ENCODE peak calls at places on chromosomes 13 and 19, in ten cellular contexts. One of them, this sample, is unnamed.

GRCh38 chr13:99359493-99359892 is 52.3 kb upstream of the GPR183 start:
- DNase-seq in CD4-positive, alpha-beta memory T cell: no peak
- DNase-seq in Panc1: no peak
- DNase-seq in PC-3: no peak
- DNase-seq in heart left ventricle: no peak
- DNase-seq in CD4-positive, CD25-positive, alpha-beta regulatory T cell: no peak
- DNase-seq in dorsolateral prefrontal cortex: no peak
- DNase-seq in neural progenitor cell: no peak
- DNase-seq in CD4-positive, alpha-beta T cell: no peak
- DNase-seq in brain microvascular endothelial cell: no peak
- DNase-seq in this sample: no peak

GRCh38 chr19:3513198-3514140 is 7.4 kb downstream of the FZR1 start:
- DNase-seq in CD4-positive, alpha-beta memory T cell: no peak
- DNase-seq in Panc1: no peak
- DNase-seq in PC-3: no peak
- DNase-seq in heart left ventricle: no peak
- DNase-seq in CD4-positive, CD25-positive, alpha-beta regulatory T cell: no peak
- DNase-seq in dorsolateral prefrontal cortex: no peak
- DNase-seq in neural progenitor cell: no peak
- DNase-seq in CD4-positive, alpha-beta T cell: no peak
- DNase-seq in brain microvascular endothelial cell: no peak
- DNase-seq in this sample: no peak

GRCh38 chr13:44680746-44681355 is 104.7 kb upstream of the TSC22D1 start:
- DNase-seq in CD4-positive, alpha-beta memory T cell: no peak
- DNase-seq in Panc1: no peak
- DNase-seq in PC-3: no peak
- DNase-seq in heart left ventricle: no peak
- DNase-seq in CD4-positive, CD25-positive, alpha-beta regulatory T cell: no peak
- DNase-seq in dorsolateral prefrontal cortex: no peak
- DNase-seq in neural progenitor cell: no peak
- DNase-seq in CD4-positive, alpha-beta T cell: no peak
- DNase-seq in brain microvascular endothelial cell: no peak
- DNase-seq in this sample: no peak

GRCh38 chr13:36421447-36421846 is 10.8 kb upstream of the CCNA1 start:
- DNase-seq in CD4-positive, alpha-beta memory T cell: no peak
- DNase-seq in Panc1: no peak
- DNase-seq in PC-3: peak; percentile 29
- DNase-seq in heart left ventricle: no peak
- DNase-seq in CD4-positive, CD25-positive, alpha-beta regulatory T cell: no peak
- DNase-seq in dorsolateral prefrontal cortex: no peak
- DNase-seq in neural progenitor cell: no peak
- DNase-seq in CD4-positive, alpha-beta T cell: no peak
- DNase-seq in brain microvascular endothelial cell: peak; percentile 40
- DNase-seq in this sample: no peak

GRCh38 chr19:4456566-4456842 is 1.1 kb downstream of the UBXN6 start:
- DNase-seq in CD4-positive, alpha-beta memory T cell: no peak
- DNase-seq in Panc1: no peak
- DNase-seq in PC-3: peak; percentile 34
- DNase-seq in heart left ventricle: peak; percentile 42
- DNase-seq in CD4-positive, CD25-positive, alpha-beta regulatory T cell: no peak
- DNase-seq in dorsolateral prefrontal cortex: peak; percentile 68
- DNase-seq in neural progenitor cell: peak; percentile 53
- DNase-seq in CD4-positive, alpha-beta T cell: no peak
- DNase-seq in brain microvascular endothelial cell: peak; percentile 52
- DNase-seq in this sample: no peak

GRCh38 chr13:101127741-101128353 is 288.5 kb downstream of the NALCN start:
- DNase-seq in CD4-positive, alpha-beta memory T cell: no peak
- DNase-seq in Panc1: no peak
- DNase-seq in PC-3: peak; percentile 72
- DNase-seq in heart left ventricle: no peak
- DNase-seq in CD4-positive, CD25-positive, alpha-beta regulatory T cell: peak; percentile 11
- DNase-seq in dorsolateral prefrontal cortex: no peak
- DNase-seq in neural progenitor cell: peak; percentile 73
- DNase-seq in CD4-positive, alpha-beta T cell: no peak
- DNase-seq in brain microvascular endothelial cell: peak; percentile 48
- DNase-seq in this sample: no peak

GRCh38 chr13:95005300-95005699 is 293.0 kb upstream of the SOX21 start:
- DNase-seq in CD4-positive, alpha-beta memory T cell: no peak
- DNase-seq in Panc1: no peak
- DNase-seq in PC-3: no peak
- DNase-seq in heart left ventricle: no peak
- DNase-seq in CD4-positive, CD25-positive, alpha-beta regulatory T cell: no peak
- DNase-seq in dorsolateral prefrontal cortex: no peak
- DNase-seq in neural progenitor cell: no peak
- DNase-seq in CD4-positive, alpha-beta T cell: no peak
- DNase-seq in brain microvascular endothelial cell: no peak
- DNase-seq in this sample: no peak

GRCh38 chr13:98267080-98267912 is 90.2 kb upstream of the RNF113B start:
- DNase-seq in CD4-positive, alpha-beta memory T cell: no peak
- DNase-seq in Panc1: no peak
- DNase-seq in PC-3: no peak
- DNase-seq in heart left ventricle: no peak
- DNase-seq in CD4-positive, CD25-positive, alpha-beta regulatory T cell: no peak
- DNase-seq in dorsolateral prefrontal cortex: no peak
- DNase-seq in neural progenitor cell: no peak
- DNase-seq in CD4-positive, alpha-beta T cell: no peak
- DNase-seq in brain microvascular endothelial cell: peak; percentile 69
- DNase-seq in this sample: no peak

GRCh38 chr13:75636339-75637095 is 387 bp downstream of the LMO7 start:
- DNase-seq in CD4-positive, alpha-beta memory T cell: peak; percentile 57
- DNase-seq in Panc1: no peak
- DNase-seq in PC-3: peak; percentile 36
- DNase-seq in heart left ventricle: no peak
- DNase-seq in CD4-positive, CD25-positive, alpha-beta regulatory T cell: peak; percentile 62
- DNase-seq in dorsolateral prefrontal cortex: no peak
- DNase-seq in neural progenitor cell: peak; percentile 61
- DNase-seq in CD4-positive, alpha-beta T cell: peak; percentile 49
- DNase-seq in brain microvascular endothelial cell: no peak
- DNase-seq in this sample: no peak

GRCh38 chr13:104837756-104838155 is 1697.7 kb downstream of the EFNB2 start:
- DNase-seq in CD4-positive, alpha-beta memory T cell: no peak
- DNase-seq in Panc1: no peak
- DNase-seq in PC-3: no peak
- DNase-seq in heart left ventricle: no peak
- DNase-seq in CD4-positive, CD25-positive, alpha-beta regulatory T cell: no peak
- DNase-seq in dorsolateral prefrontal cortex: no peak
- DNase-seq in neural progenitor cell: no peak
- DNase-seq in CD4-positive, alpha-beta T cell: no peak
- DNase-seq in brain microvascular endothelial cell: no peak
- DNase-seq in this sample: no peak

GRCh38 chr13:57632276-57633140 is 964 bp downstream of the PCDH17 start:
- DNase-seq in CD4-positive, alpha-beta memory T cell: no peak
- DNase-seq in Panc1: no peak
- DNase-seq in PC-3: no peak
- DNase-seq in heart left ventricle: peak; percentile 19
- DNase-seq in CD4-positive, CD25-positive, alpha-beta regulatory T cell: no peak
- DNase-seq in dorsolateral prefrontal cortex: peak; percentile 62
- DNase-seq in neural progenitor cell: peak; percentile 57
- DNase-seq in CD4-positive, alpha-beta T cell: no peak
- DNase-seq in brain microvascular endothelial cell: no peak
- DNase-seq in this sample: no peak

GRCh38 chr19:43739836-43740235 is 14.9 kb downstream of the SMG9 start:
- DNase-seq in CD4-positive, alpha-beta memory T cell: no peak
- DNase-seq in Panc1: no peak
- DNase-seq in PC-3: peak; percentile 64
- DNase-seq in heart left ventricle: no peak
- DNase-seq in CD4-positive, CD25-positive, alpha-beta regulatory T cell: no peak
- DNase-seq in dorsolateral prefrontal cortex: no peak
- DNase-seq in neural progenitor cell: no peak
- DNase-seq in CD4-positive, alpha-beta T cell: no peak
- DNase-seq in brain microvascular endothelial cell: no peak
- DNase-seq in this sample: no peak

GRCh38 chr13:79662882-79663281 is 181.9 kb downstream of the NDFIP2 start:
- DNase-seq in CD4-positive, alpha-beta memory T cell: no peak
- DNase-seq in Panc1: no peak
- DNase-seq in PC-3: peak; percentile 19
- DNase-seq in heart left ventricle: no peak
- DNase-seq in CD4-positive, CD25-positive, alpha-beta regulatory T cell: no peak
- DNase-seq in dorsolateral prefrontal cortex: no peak
- DNase-seq in neural progenitor cell: no peak
- DNase-seq in CD4-positive, alpha-beta T cell: no peak
- DNase-seq in brain microvascular endothelial cell: no peak
- DNase-seq in this sample: no peak

GRCh38 chr13:57631607-57632275 is at the start of gene PCDH17:
- DNase-seq in CD4-positive, alpha-beta memory T cell: no peak
- DNase-seq in Panc1: no peak
- DNase-seq in PC-3: no peak
- DNase-seq in heart left ventricle: peak; percentile 57
- DNase-seq in CD4-positive, CD25-positive, alpha-beta regulatory T cell: peak; percentile 12
- DNase-seq in dorsolateral prefrontal cortex: peak; percentile 74
- DNase-seq in neural progenitor cell: peak; percentile 70
- DNase-seq in CD4-positive, alpha-beta T cell: no peak
- DNase-seq in brain microvascular endothelial cell: peak; percentile 25
- DNase-seq in this sample: no peak

DNA sequence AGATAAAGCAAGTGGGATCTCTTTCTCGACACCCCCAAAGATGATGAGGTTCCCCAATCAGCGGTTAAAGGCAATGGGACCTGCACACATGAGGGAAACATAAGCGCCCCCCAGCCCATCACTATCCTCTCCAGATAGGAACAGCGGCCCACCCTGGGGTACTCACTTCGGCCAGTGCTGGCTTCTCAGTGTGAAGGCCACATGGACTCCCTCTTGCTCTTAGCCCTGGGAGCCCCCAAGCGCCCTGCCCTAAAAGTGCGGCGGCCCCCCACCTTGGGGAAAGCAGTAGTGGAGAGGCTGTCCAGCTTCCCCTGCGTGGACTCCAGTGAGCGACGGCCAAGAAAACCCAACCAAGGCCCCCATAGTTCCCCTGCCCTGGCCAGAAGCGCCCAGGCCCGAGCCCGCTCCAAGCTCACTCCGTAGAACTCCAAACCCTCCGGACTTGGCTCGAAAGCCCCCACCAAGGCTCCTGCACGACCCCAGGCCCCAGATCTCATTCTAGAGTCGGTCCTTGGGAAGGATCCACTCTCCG is 1.0 kb downstream of the CACNA1A start:
- DNase-seq in CD4-positive, alpha-beta memory T cell: no peak
- DNase-seq in Panc1: no peak
- DNase-seq in PC-3: no peak
- DNase-seq in heart left ventricle: no peak
- DNase-seq in CD4-positive, CD25-positive, alpha-beta regulatory T cell: no peak
- DNase-seq in dorsolateral prefrontal cortex: peak; percentile 40
- DNase-seq in neural progenitor cell: no peak
- DNase-seq in CD4-positive, alpha-beta T cell: no peak
- DNase-seq in brain microvascular endothelial cell: no peak
- DNase-seq in this sample: no peak
- H3K27me3 ChIP-seq in CD4-positive, alpha-beta memory T cell: peaks cover 38% of the 10 kb centered on the region
- H3K27me3 ChIP-seq in Panc1: peaks cover 25% of the 10 kb centered on the region
- H3K27me3 ChIP-seq in PC-3: peaks cover 92% of the 10 kb centered on the region
- H3K27me3 ChIP-seq in heart left ventricle: peaks cover 10% of the 10 kb centered on the region
- H3K27me3 ChIP-seq in CD4-positive, CD25-positive, alpha-beta regulatory T cell: peaks cover 20% of the 10 kb centered on the region
- H3K27me3 ChIP-seq in dorsolateral prefrontal cortex: no peaks in the 10 kb centered on the region
- H3K27me3 ChIP-seq in neural progenitor cell: peaks cover 57% of the 10 kb centered on the region
- H3K27me3 ChIP-seq in CD4-positive, alpha-beta T cell: peaks cover 68% of the 10 kb centered on the region
- H3K27me3 ChIP-seq in brain microvascular endothelial cell: peaks cover 33% of the 10 kb centered on the region
- H3K27me3 ChIP-seq in this sample: peaks cover 32% of the 10 kb centered on the region

GRCh38 chr13:81320516-81320915 is 979.6 kb upstream of the SPRY2 start:
- DNase-seq in CD4-positive, alpha-beta memory T cell: no peak
- DNase-seq in Panc1: no peak
- DNase-seq in PC-3: no peak
- DNase-seq in heart left ventricle: no peak
- DNase-seq in CD4-positive, CD25-positive, alpha-beta regulatory T cell: no peak
- DNase-seq in dorsolateral prefrontal cortex: no peak
- DNase-seq in neural progenitor cell: no peak
- DNase-seq in CD4-positive, alpha-beta T cell: no peak
- DNase-seq in brain microvascular endothelial cell: no peak
- DNase-seq in this sample: no peak
- H3K27me3 ChIP-seq in CD4-positive, alpha-beta memory T cell: no peaks in the 10 kb centered on the region
- H3K27me3 ChIP-seq in Panc1: no peaks in the 10 kb centered on the region
- H3K27me3 ChIP-seq in PC-3: no peaks in the 10 kb centered on the region
- H3K27me3 ChIP-seq in heart left ventricle: no peaks in the 10 kb centered on the region
- H3K27me3 ChIP-seq in CD4-positive, CD25-positive, alpha-beta regulatory T cell: no peaks in the 10 kb centered on the region
- H3K27me3 ChIP-seq in dorsolateral prefrontal cortex: no peaks in the 10 kb centered on the region
- H3K27me3 ChIP-seq in neural progenitor cell: no peaks in the 10 kb centered on the region
- H3K27me3 ChIP-seq in CD4-positive, alpha-beta T cell: no peaks in the 10 kb centered on the region
- H3K27me3 ChIP-seq in brain microvascular endothelial cell: no peaks in the 10 kb centered on the region
- H3K27me3 ChIP-seq in this sample: no peaks in the 10 kb centered on the region

GRCh38 chr19:39082167-39082566 is 2.0 kb upstream of the ACP7 start:
- DNase-seq in CD4-positive, alpha-beta memory T cell: no peak
- DNase-seq in Panc1: no peak
- DNase-seq in PC-3: no peak
- DNase-seq in heart left ventricle: no peak
- DNase-seq in CD4-positive, CD25-positive, alpha-beta regulatory T cell: no peak
- DNase-seq in dorsolateral prefrontal cortex: no peak
- DNase-seq in neural progenitor cell: no peak
- DNase-seq in CD4-positive, alpha-beta T cell: no peak
- DNase-seq in brain microvascular endothelial cell: no peak
- DNase-seq in this sample: no peak
- H3K27me3 ChIP-seq in CD4-positive, alpha-beta memory T cell: peaks cover 21% of the 10 kb centered on the region
- H3K27me3 ChIP-seq in Panc1: no peaks in the 10 kb centered on the region
- H3K27me3 ChIP-seq in PC-3: no peaks in the 10 kb centered on the region
- H3K27me3 ChIP-seq in heart left ventricle: peaks cover 14% of the 10 kb centered on the region
- H3K27me3 ChIP-seq in CD4-positive, CD25-positive, alpha-beta regulatory T cell: peaks cover 27% of the 10 kb centered on the region
- H3K27me3 ChIP-seq in dorsolateral prefrontal cortex: peaks cover 12% of the 10 kb centered on the region
- H3K27me3 ChIP-seq in neural progenitor cell: peaks cover 82% of the 10 kb centered on the region
- H3K27me3 ChIP-seq in CD4-positive, alpha-beta T cell: peaks cover 18% of the 10 kb centered on the region
- H3K27me3 ChIP-seq in brain microvascular endothelial cell: peaks cover 18% of the 10 kb centered on the region
- H3K27me3 ChIP-seq in this sample: peaks cover 26% of the 10 kb centered on the region

DNA sequence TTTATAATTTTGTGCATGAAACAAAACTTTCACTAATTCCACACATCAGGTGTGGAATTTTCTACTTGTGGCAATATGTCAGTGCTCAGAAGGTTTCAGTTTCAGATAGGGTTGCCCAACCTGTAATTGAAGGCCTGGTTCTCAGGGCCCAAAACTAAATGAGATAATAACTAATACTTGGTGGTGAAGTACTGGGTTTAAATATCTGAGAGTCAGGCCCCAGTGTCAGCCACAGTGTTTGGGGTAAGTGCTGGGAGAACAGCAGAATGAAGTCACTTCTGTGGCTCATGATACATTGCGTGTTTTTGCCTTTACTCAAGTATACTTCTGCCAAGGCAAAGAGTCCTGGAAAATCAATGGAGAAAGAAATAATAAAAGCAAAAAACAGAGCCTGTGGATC is 5.6 kb downstream of the SAFB start:
- DNase-seq in CD4-positive, alpha-beta memory T cell: no peak
- DNase-seq in Panc1: no peak
- DNase-seq in PC-3: no peak
- DNase-seq in heart left ventricle: no peak
- DNase-seq in CD4-positive, CD25-positive, alpha-beta regulatory T cell: no peak
- DNase-seq in dorsolateral prefrontal cortex: no peak
- DNase-seq in neural progenitor cell: no peak
- DNase-seq in CD4-positive, alpha-beta T cell: no peak
- DNase-seq in brain microvascular endothelial cell: no peak
- DNase-seq in this sample: no peak
- H3K27me3 ChIP-seq in CD4-positive, alpha-beta memory T cell: no peaks in the 10 kb centered on the region
- H3K27me3 ChIP-seq in Panc1: no peaks in the 10 kb centered on the region
- H3K27me3 ChIP-seq in PC-3: no peaks in the 10 kb centered on the region
- H3K27me3 ChIP-seq in heart left ventricle: no peaks in the 10 kb centered on the region
- H3K27me3 ChIP-seq in CD4-positive, CD25-positive, alpha-beta regulatory T cell: no peaks in the 10 kb centered on the region
- H3K27me3 ChIP-seq in dorsolateral prefrontal cortex: no peaks in the 10 kb centered on the region
- H3K27me3 ChIP-seq in neural progenitor cell: no peaks in the 10 kb centered on the region
- H3K27me3 ChIP-seq in CD4-positive, alpha-beta T cell: no peaks in the 10 kb centered on the region
- H3K27me3 ChIP-seq in brain microvascular endothelial cell: no peaks in the 10 kb centered on the region
- H3K27me3 ChIP-seq in this sample: no peaks in the 10 kb centered on the region

DNA sequence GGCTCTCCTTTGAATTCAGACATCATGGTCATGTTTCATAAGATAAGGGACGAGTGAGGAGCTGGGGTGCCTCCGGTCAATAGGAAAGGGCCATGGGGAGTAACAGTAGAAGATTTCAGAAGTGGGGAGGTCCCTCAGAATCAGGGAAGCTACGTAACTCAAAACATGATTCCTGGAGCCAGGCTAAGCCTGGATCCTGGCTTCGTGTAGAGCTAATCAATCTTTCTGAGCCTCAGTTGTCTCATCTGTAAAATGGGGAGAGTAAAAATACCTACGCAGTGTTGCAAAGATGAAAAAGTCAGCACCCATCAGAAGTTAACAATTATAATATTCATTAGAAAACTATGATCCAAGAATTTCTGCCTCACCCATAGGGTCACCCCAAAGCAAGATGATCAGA is 106.5 kb downstream of the CACNA1A start:
- DNase-seq in CD4-positive, alpha-beta memory T cell: no peak
- DNase-seq in Panc1: no peak
- DNase-seq in PC-3: no peak
- DNase-seq in heart left ventricle: no peak
- DNase-seq in CD4-positive, CD25-positive, alpha-beta regulatory T cell: no peak
- DNase-seq in dorsolateral prefrontal cortex: no peak
- DNase-seq in neural progenitor cell: no peak
- DNase-seq in CD4-positive, alpha-beta T cell: no peak
- DNase-seq in brain microvascular endothelial cell: no peak
- DNase-seq in this sample: no peak
- H3K27me3 ChIP-seq in CD4-positive, alpha-beta memory T cell: no peaks in the 10 kb centered on the region
- H3K27me3 ChIP-seq in Panc1: no peaks in the 10 kb centered on the region
- H3K27me3 ChIP-seq in PC-3: no peaks in the 10 kb centered on the region
- H3K27me3 ChIP-seq in heart left ventricle: no peaks in the 10 kb centered on the region
- H3K27me3 ChIP-seq in CD4-positive, CD25-positive, alpha-beta regulatory T cell: no peaks in the 10 kb centered on the region
- H3K27me3 ChIP-seq in dorsolateral prefrontal cortex: no peaks in the 10 kb centered on the region
- H3K27me3 ChIP-seq in neural progenitor cell: no peaks in the 10 kb centered on the region
- H3K27me3 ChIP-seq in CD4-positive, alpha-beta T cell: peaks cover 17% of the 10 kb centered on the region
- H3K27me3 ChIP-seq in brain microvascular endothelial cell: no peaks in the 10 kb centered on the region
- H3K27me3 ChIP-seq in this sample: no peaks in the 10 kb centered on the region